ENCODE peak calls at places on chromosomes 1 and 21, in seven cellular contexts. One of them, this sample, is unnamed.

GRCh38 chr1:15455522-15455921 is 1.0 kb upstream of the CELA2A start:
- DNase-seq in midbrain: no peak
- DNase-seq in brain pericyte: no peak
- DNase-seq in stimulated activated CD8-positive, alpha-beta memory T cell treated with anti-CD3 and anti-CD28 coated beads, Interleukin-2, amount 100 ng/mL, for 1 hour: no peak
- DNase-seq in T-helper 1 cell: no peak
- DNase-seq in NCI-H1092 treated with DMSO at 0.1 percent for 48 hours: no peak
- DNase-seq in EL: peak
- DNase-seq in this sample: no peak

GRCh38 chr21:46118871-46119564 is 21.1 kb downstream of the COL6A2 start:
- DNase-seq in brain pericyte: no peak
- DNase-seq in T-helper 1 cell: peak
- DNase-seq in EL: no peak
- DNase-seq in NCI-H1092 treated with DMSO at 0.1 percent for 48 hours: no peak
- DNase-seq in midbrain: no peak
- DNase-seq in stimulated activated CD8-positive, alpha-beta memory T cell treated with anti-CD3 and anti-CD28 coated beads, Interleukin-2, amount 100 ng/mL, for 1 hour: no peak
- DNase-seq in this sample: no peak

GRCh38 chr1:33383974-33384767 is 46.7 kb downstream of the PHC2 start:
- DNase-seq in stimulated activated CD8-positive, alpha-beta memory T cell treated with anti-CD3 and anti-CD28 coated beads, Interleukin-2, amount 100 ng/mL, for 1 hour: no peak
- DNase-seq in EL: peak
- DNase-seq in brain pericyte: no peak
- DNase-seq in T-helper 1 cell: no peak
- DNase-seq in midbrain: no peak
- DNase-seq in NCI-H1092 treated with DMSO at 0.1 percent for 48 hours: no peak
- DNase-seq in this sample: no peak

GRCh38 chr1:43270421-43271095 is 775 bp downstream of the TMEM125 start:
- DNase-seq in EL: no peak
- DNase-seq in NCI-H1092 treated with DMSO at 0.1 percent for 48 hours: no peak
- DNase-seq in stimulated activated CD8-positive, alpha-beta memory T cell treated with anti-CD3 and anti-CD28 coated beads, Interleukin-2, amount 100 ng/mL, for 1 hour: no peak
- DNase-seq in T-helper 1 cell: no peak
- DNase-seq in midbrain: no peak
- DNase-seq in brain pericyte: no peak
- DNase-seq in this sample: no peak

GRCh38 chr1:39204441-39205081 is at the start of gene MACF1:
- DNase-seq in EL: peak
- DNase-seq in T-helper 1 cell: no peak
- DNase-seq in NCI-H1092 treated with DMSO at 0.1 percent for 48 hours: no peak
- DNase-seq in stimulated activated CD8-positive, alpha-beta memory T cell treated with anti-CD3 and anti-CD28 coated beads, Interleukin-2, amount 100 ng/mL, for 1 hour: no peak
- DNase-seq in midbrain: peak
- DNase-seq in brain pericyte: peak
- DNase-seq in this sample: no peak

GRCh38 chr1:84956655-84957054 is 40.3 kb downstream of the MCOLN2 start:
- DNase-seq in T-helper 1 cell: no peak
- DNase-seq in stimulated activated CD8-positive, alpha-beta memory T cell treated with anti-CD3 and anti-CD28 coated beads, Interleukin-2, amount 100 ng/mL, for 1 hour: no peak
- DNase-seq in EL: no peak
- DNase-seq in brain pericyte: no peak
- DNase-seq in NCI-H1092 treated with DMSO at 0.1 percent for 48 hours: no peak
- DNase-seq in midbrain: no peak
- DNase-seq in this sample: no peak

GRCh38 chr1:209542585-209542984 is 40.9 kb upstream of the CAMK1G start:
- DNase-seq in brain pericyte: no peak
- DNase-seq in EL: peak
- DNase-seq in T-helper 1 cell: no peak
- DNase-seq in midbrain: no peak
- DNase-seq in NCI-H1092 treated with DMSO at 0.1 percent for 48 hours: no peak
- DNase-seq in stimulated activated CD8-positive, alpha-beta memory T cell treated with anti-CD3 and anti-CD28 coated beads, Interleukin-2, amount 100 ng/mL, for 1 hour: no peak
- DNase-seq in this sample: no peak

GRCh38 chr1:55043726-55044125 is 4.4 kb downstream of the PCSK9 start:
- DNase-seq in T-helper 1 cell: no peak
- DNase-seq in midbrain: no peak
- DNase-seq in brain pericyte: no peak
- DNase-seq in NCI-H1092 treated with DMSO at 0.1 percent for 48 hours: no peak
- DNase-seq in EL: no peak
- DNase-seq in stimulated activated CD8-positive, alpha-beta memory T cell treated with anti-CD3 and anti-CD28 coated beads, Interleukin-2, amount 100 ng/mL, for 1 hour: no peak
- DNase-seq in this sample: no peak

GRCh38 chr21:44893948-44894656 is 20.6 kb upstream of the PTTG1IP start:
- DNase-seq in stimulated activated CD8-positive, alpha-beta memory T cell treated with anti-CD3 and anti-CD28 coated beads, Interleukin-2, amount 100 ng/mL, for 1 hour: no peak
- DNase-seq in brain pericyte: no peak
- DNase-seq in T-helper 1 cell: no peak
- DNase-seq in NCI-H1092 treated with DMSO at 0.1 percent for 48 hours: no peak
- DNase-seq in midbrain: no peak
- DNase-seq in EL: no peak
- DNase-seq in this sample: no peak

GRCh38 chr21:22552390-22552789 is 1554.2 kb downstream of the NCAM2 start:
- DNase-seq in NCI-H1092 treated with DMSO at 0.1 percent for 48 hours: no peak
- DNase-seq in EL: no peak
- DNase-seq in stimulated activated CD8-positive, alpha-beta memory T cell treated with anti-CD3 and anti-CD28 coated beads, Interleukin-2, amount 100 ng/mL, for 1 hour: no peak
- DNase-seq in midbrain: no peak
- DNase-seq in brain pericyte: no peak
- DNase-seq in T-helper 1 cell: no peak
- DNase-seq in this sample: no peak

GRCh38 chr21:44083631-44084291 is 23.4 kb upstream of the PWP2 start:
- DNase-seq in T-helper 1 cell: peak
- DNase-seq in brain pericyte: no peak
- DNase-seq in NCI-H1092 treated with DMSO at 0.1 percent for 48 hours: no peak
- DNase-seq in midbrain: no peak
- DNase-seq in stimulated activated CD8-positive, alpha-beta memory T cell treated with anti-CD3 and anti-CD28 coated beads, Interleukin-2, amount 100 ng/mL, for 1 hour: peak
- DNase-seq in EL: no peak
- DNase-seq in this sample: no peak

GRCh38 chr1:66349277-66349676 is 184.7 kb upstream of the SGIP1 start:
- DNase-seq in EL: no peak
- DNase-seq in stimulated activated CD8-positive, alpha-beta memory T cell treated with anti-CD3 and anti-CD28 coated beads, Interleukin-2, amount 100 ng/mL, for 1 hour: no peak
- DNase-seq in T-helper 1 cell: no peak
- DNase-seq in brain pericyte: no peak
- DNase-seq in midbrain: peak
- DNase-seq in NCI-H1092 treated with DMSO at 0.1 percent for 48 hours: no peak
- DNase-seq in this sample: no peak

GRCh38 chr1:11837767-11838348 is 9.7 kb downstream of the NPPA start:
- DNase-seq in EL: no peak
- DNase-seq in brain pericyte: no peak
- DNase-seq in midbrain: no peak
- DNase-seq in NCI-H1092 treated with DMSO at 0.1 percent for 48 hours: no peak
- DNase-seq in stimulated activated CD8-positive, alpha-beta memory T cell treated with anti-CD3 and anti-CD28 coated beads, Interleukin-2, amount 100 ng/mL, for 1 hour: no peak
- DNase-seq in T-helper 1 cell: no peak
- DNase-seq in this sample: no peak

GRCh38 chr1:67572594-67573221 is 112.3 kb upstream of the GADD45A start:
- DNase-seq in brain pericyte: no peak
- DNase-seq in EL: no peak
- DNase-seq in T-helper 1 cell: no peak
- DNase-seq in midbrain: no peak
- DNase-seq in NCI-H1092 treated with DMSO at 0.1 percent for 48 hours: no peak
- DNase-seq in stimulated activated CD8-positive, alpha-beta memory T cell treated with anti-CD3 and anti-CD28 coated beads, Interleukin-2, amount 100 ng/mL, for 1 hour: no peak
- DNase-seq in this sample: no peak

GRCh38 chr1:1283821-1284220 is 3.6 kb downstream of the SCNN1D start:
- DNase-seq in NCI-H1092 treated with DMSO at 0.1 percent for 48 hours: no peak
- DNase-seq in EL: peak
- DNase-seq in midbrain: no peak
- DNase-seq in T-helper 1 cell: no peak
- DNase-seq in stimulated activated CD8-positive, alpha-beta memory T cell treated with anti-CD3 and anti-CD28 coated beads, Interleukin-2, amount 100 ng/mL, for 1 hour: no peak
- DNase-seq in brain pericyte: no peak
- DNase-seq in this sample: no peak

GRCh38 chr1:56065729-56066128 is 513.6 kb downstream of the PLPP3 start:
- DNase-seq in T-helper 1 cell: no peak
- DNase-seq in EL: peak
- DNase-seq in NCI-H1092 treated with DMSO at 0.1 percent for 48 hours: no peak
- DNase-seq in stimulated activated CD8-positive, alpha-beta memory T cell treated with anti-CD3 and anti-CD28 coated beads, Interleukin-2, amount 100 ng/mL, for 1 hour: no peak
- DNase-seq in midbrain: no peak
- DNase-seq in brain pericyte: no peak
- DNase-seq in this sample: no peak

GRCh38 chr1:100868364-100868995 is 26.2 kb downstream of the EXTL2 start:
- DNase-seq in stimulated activated CD8-positive, alpha-beta memory T cell treated with anti-CD3 and anti-CD28 coated beads, Interleukin-2, amount 100 ng/mL, for 1 hour: no peak
- DNase-seq in T-helper 1 cell: no peak
- DNase-seq in EL: peak
- DNase-seq in brain pericyte: no peak
- DNase-seq in NCI-H1092 treated with DMSO at 0.1 percent for 48 hours: peak
- DNase-seq in midbrain: peak
- DNase-seq in this sample: no peak

GRCh38 chr1:170388489-170388888 is 143.5 kb upstream of the GORAB start:
- DNase-seq in EL: no peak
- DNase-seq in NCI-H1092 treated with DMSO at 0.1 percent for 48 hours: no peak
- DNase-seq in brain pericyte: no peak
- DNase-seq in midbrain: no peak
- DNase-seq in stimulated activated CD8-positive, alpha-beta memory T cell treated with anti-CD3 and anti-CD28 coated beads, Interleukin-2, amount 100 ng/mL, for 1 hour: no peak
- DNase-seq in T-helper 1 cell: no peak
- DNase-seq in this sample: no peak

GRCh38 chr1:56626546-56626945 is 18.6 kb upstream of the PRKAA2 start:
- DNase-seq in stimulated activated CD8-positive, alpha-beta memory T cell treated with anti-CD3 and anti-CD28 coated beads, Interleukin-2, amount 100 ng/mL, for 1 hour: no peak
- DNase-seq in EL: peak
- DNase-seq in NCI-H1092 treated with DMSO at 0.1 percent for 48 hours: no peak
- DNase-seq in brain pericyte: no peak
- DNase-seq in midbrain: no peak
- DNase-seq in T-helper 1 cell: no peak
- DNase-seq in this sample: no peak

GRCh38 chr1:230950404-230950803 is 28.3 kb downstream of the TTC13 start:
- DNase-seq in stimulated activated CD8-positive, alpha-beta memory T cell treated with anti-CD3 and anti-CD28 coated beads, Interleukin-2, amount 100 ng/mL, for 1 hour: no peak
- DNase-seq in NCI-H1092 treated with DMSO at 0.1 percent for 48 hours: no peak
- DNase-seq in brain pericyte: no peak
- DNase-seq in T-helper 1 cell: no peak
- DNase-seq in EL: no peak
- DNase-seq in midbrain: no peak
- DNase-seq in this sample: no peak

GRCh38 chr1:194442911-194443310 is 1256.5 kb upstream of the B3GALT2 start:
- DNase-seq in midbrain: peak
- DNase-seq in stimulated activated CD8-positive, alpha-beta memory T cell treated with anti-CD3 and anti-CD28 coated beads, Interleukin-2, amount 100 ng/mL, for 1 hour: no peak
- DNase-seq in T-helper 1 cell: no peak
- DNase-seq in NCI-H1092 treated with DMSO at 0.1 percent for 48 hours: no peak
- DNase-seq in EL: no peak
- DNase-seq in brain pericyte: no peak
- DNase-seq in this sample: no peak